ENCODE peak calls at places on chromosomes 16 and 17, in eight cellular contexts. J is GM20000; X is posterior cingulate gyrus; I is stimulated activated CD4-positive, alpha-beta T cell treated with anti-CD3 and anti-CD28 coated beads, Interleukin-1b, Interleukin-23, amount 100 ng/mL, for 24 hours; V is progenitor cell of endocrine pancreas; K is occipital lobe; E is keratinocyte; T is stimulated activated CD8-positive, alpha-beta memory T cell treated with anti-CD3 and anti-CD28 coated beads, Interleukin-7, amount 100 ng/mL, for 48 hours. S is an unnamed sample.

GRCh38 chr17:3762922-3763776 is 37.8 kb downstream of the ITGAE start:
- DNase-seq in T (no peak), K (no peak), X (peak; percentile 35), V (no peak), J (peak; percentile 81), I (no peak), E (no peak), S (no peak)

GRCh38 chr17:11598274-11599221 is at the start of gene DNAH9:
- DNase-seq in J (no peak), K (peak; percentile 92), T (peak; percentile 0), I (no peak), E (peak; percentile 7), X (peak; percentile 98), V (peak; percentile 90), S (no peak)

GRCh38 chr17:82663381-82664275 is 15.4 kb upstream of the WDR45B start:
- DNase-seq in I (no peak), J (no peak), V (no peak), E (no peak), T (no peak), X (peak; percentile 63), K (no peak), S (no peak)

GRCh38 chr16:75868636-75869389 is 142.5 kb upstream of the CPHXL start:
- DNase-seq in K (no peak), T (no peak), E (no peak), X (no peak), I (no peak), V (no peak), J (no peak), S (no peak)

GRCh38 chr17:32259596-32259995 is 6.0 kb upstream of the RHBDL3 start:
- DNase-seq in E (no peak), V (no peak), I (no peak), T (no peak), X (peak; percentile 81), J (no peak), K (peak; percentile 37), S (no peak)

GRCh38 chr16:23519282-23519681 is 9.0 kb upstream of the GGA2 start:
- DNase-seq in X (no peak), T (no peak), K (no peak), E (no peak), I (no peak), J (no peak), V (no peak), S (no peak)

GRCh38 chr17:42285346-42286050 is 2.8 kb upstream of the STAT5A start:
- DNase-seq in T (no peak), I (no peak), V (no peak), J (no peak), K (no peak), E (no peak), X (no peak), S (no peak)

GRCh38 chr16:4373909-4374742 is 2.5 kb downstream of the VASN start:
- DNase-seq in I (no peak), X (peak; percentile 90), E (no peak), V (no peak), K (peak; percentile 53), J (no peak), T (no peak), S (no peak)

GRCh38 chr17:50208611-50209061 is 7.2 kb upstream of the COL1A1 start:
- DNase-seq in V (no peak), X (no peak), K (no peak), T (no peak), E (no peak), I (no peak), J (no peak), S (no peak)

GRCh38 chr17:78294776-78295175 is 63.3 kb downstream of the TMEM235 start:
- DNase-seq in I (no peak), T (no peak), E (no peak), V (no peak), J (no peak), X (no peak), K (no peak), S (no peak)

GRCh38 chr17:72726936-72727335 is 365.6 kb downstream of the SLC39A11 start:
- DNase-seq in I (no peak), E (no peak), J (peak; percentile 78), K (no peak), X (no peak), V (no peak), T (no peak), S (no peak)

GRCh38 chr17:17376362-17376761 is 73.2 kb downstream of the NT5M start:
- DNase-seq in X (no peak), J (no peak), K (no peak), T (no peak), I (no peak), E (no peak), V (no peak), S (no peak)

GRCh38 chr17:28348979-28349378 is 8.3 kb downstream of the POLDIP2 start:
- DNase-seq in I (no peak), J (no peak), X (no peak), T (no peak), E (no peak), V (no peak), K (no peak), S (no peak)

GRCh38 chr16:63702981-63703590 is 1418.8 kb downstream of the CDH11 start:
- DNase-seq in X (no peak), I (no peak), T (no peak), J (no peak), E (no peak), V (no peak), K (no peak), S (no peak)

GRCh38 chr17:47735536-47736011 is 2.5 kb downstream of the TBX21 start:
- DNase-seq in V (no peak), E (no peak), K (no peak), I (no peak), X (no peak), J (peak; percentile 87), T (no peak), S (no peak)

GRCh38 chr16:8579559-8579958 is 10.8 kb downstream of the TMEM114 start:
- DNase-seq in J (no peak), I (no peak), K (no peak), E (no peak), X (no peak), V (no peak), T (no peak), S (no peak)

GRCh38 chr17:42002792-42003301 is 14.4 kb downstream of the DNAJC7 start:
- DNase-seq in E (no peak), J (no peak), I (no peak), V (no peak), T (no peak), K (no peak), X (no peak), S (no peak)

GRCh38 chr17:42578282-42578869 is 847 bp upstream of the PSMC3IP start:
- DNase-seq in J (peak; percentile 87), X (peak; percentile 77), K (peak; percentile 30), I (no peak), V (peak; percentile 72), E (no peak), T (no peak), S (peak; percentile 64)

GRCh38 chr17:67458203-67458602 is 81.1 kb downstream of the PITPNC1 start:
- DNase-seq in T (no peak), V (no peak), E (no peak), X (no peak), I (no peak), J (no peak), K (no peak), S (no peak)

GRCh38 chr16:89720520-89720858 is 209 bp downstream of the VPS9D1 start:
- DNase-seq in T (no peak), E (no peak), X (peak; percentile 85), K (no peak), J (no peak), V (peak; percentile 64), I (no peak), S (no peak)

GRCh38 chr17:9408381-9408780 is 167.2 kb downstream of the STX8 start:
- DNase-seq in I (no peak), E (no peak), X (no peak), T (no peak), V (no peak), J (no peak), K (no peak), S (no peak)

GRCh38 chr17:55454906-55455474 is 33.4 kb upstream of the MMD start:
- DNase-seq in K (no peak), T (no peak), J (no peak), V (no peak), I (no peak), X (no peak), E (no peak), S (no peak)

GRCh38 chr16:12362482-12363458 is 386.2 kb downstream of the SNX29 start:
- DNase-seq in K (no peak), E (no peak), V (no peak), J (no peak), X (no peak), T (no peak), I (no peak), S (no peak)

GRCh38 chr16:22663389-22664064 is 150.4 kb upstream of the HS3ST2 start:
- DNase-seq in I (no peak), K (no peak), J (no peak), X (no peak), T (no peak), E (no peak), V (no peak), S (no peak)

GRCh38 chr16:85616608-85617311 is 3.6 kb downstream of the GSE1 start:
- DNase-seq in T (no peak), X (no peak), E (no peak), I (no peak), J (peak; percentile 87), V (no peak), K (no peak), S (no peak)

GRCh38 chr16:75097941-75098897 is 18.4 kb downstream of the LDHD start:
- DNase-seq in K (no peak), V (no peak), I (no peak), X (no peak), J (peak; percentile 67), E (no peak), T (peak; percentile 54), S (peak; percentile 78)

GRCh38 chr16:52518884-52519283 is 28.1 kb downstream of the TOX3 start:
- DNase-seq in X (no peak), K (no peak), T (no peak), E (no peak), I (no peak), J (no peak), V (no peak), S (no peak)

GRCh38 chr17:73566905-73567782 is 77.1 kb downstream of the SDK2 start:
- DNase-seq in K (no peak), V (no peak), T (no peak), X (no peak), I (no peak), J (no peak), E (no peak), S (no peak)